ENCODE peak calls at places on chromosomes 4 and X, in eight cellular contexts. R is IMR-90, I is cardiac muscle cell, J is astrocyte, L is left ventricle myocardium inferior, F is neuronal stem cell, X is PC-3, Z is right atrium auricular region. K is an unnamed sample.

GRCh38 chr4:181168406-181168805 is 1074.8 kb upstream of the TENM3 start:
- DNase-seq in L (no peak), R (no peak), F (no peak), Z (no peak), I (no peak), X (no peak), J (no peak), K (no peak)

GRCh38 chr4:1471443-1472147 is 65.4 kb upstream of the NKX1-1 start:
- DNase-seq in I (no peak), L (no peak), J (no peak), X (no peak), R (no peak), F (no peak), Z (no peak), K (peak)

GRCh38 chr4:96241819-96242218 is 401.9 kb downstream of the PDHA2 start:
- DNase-seq in I (no peak), Z (no peak), J (no peak), X (no peak), F (no peak), R (no peak), L (no peak), K (no peak)

GRCh38 chrX:101685923-101686322 is 26.3 kb upstream of the ARMCX2 start:
- DNase-seq in F (peak), R (no peak), I (no peak), Z (no peak), X (no peak), L (no peak), J (peak), K (no peak)

GRCh38 chr4:54937501-54937900 is 187.9 kb downstream of the KDR start:
- DNase-seq in X (peak), L (no peak), R (no peak), F (no peak), I (no peak), J (no peak), Z (no peak), K (no peak)

GRCh38 chrX:12721042-12721441 is 70.2 kb upstream of the PRPS2 start:
- DNase-seq in I (peak), X (peak), L (no peak), F (peak), R (no peak), Z (no peak), J (no peak), K (no peak)

GRCh38 chr4:5824227-5824626 is 68.7 kb downstream of the CRMP1 start:
- DNase-seq in J (no peak), Z (no peak), F (no peak), I (no peak), X (no peak), R (no peak), L (no peak), K (no peak)

GRCh38 chr4:111210576-111210975 is 587.7 kb upstream of the PITX2 start:
- DNase-seq in I (no peak), F (no peak), L (no peak), Z (no peak), X (no peak), J (no peak), R (no peak), K (no peak)

GRCh38 chrX:16825306-16826035 is 39.2 kb downstream of the TXLNG start:
- DNase-seq in L (no peak), Z (no peak), R (peak), F (no peak), I (no peak), X (peak), J (peak), K (no peak)

GRCh38 chrX:16822723-16823122 is 36.5 kb downstream of the TXLNG start:
- DNase-seq in Z (no peak), X (peak), F (no peak), R (peak), I (no peak), L (no peak), J (peak), K (no peak)

DNA sequence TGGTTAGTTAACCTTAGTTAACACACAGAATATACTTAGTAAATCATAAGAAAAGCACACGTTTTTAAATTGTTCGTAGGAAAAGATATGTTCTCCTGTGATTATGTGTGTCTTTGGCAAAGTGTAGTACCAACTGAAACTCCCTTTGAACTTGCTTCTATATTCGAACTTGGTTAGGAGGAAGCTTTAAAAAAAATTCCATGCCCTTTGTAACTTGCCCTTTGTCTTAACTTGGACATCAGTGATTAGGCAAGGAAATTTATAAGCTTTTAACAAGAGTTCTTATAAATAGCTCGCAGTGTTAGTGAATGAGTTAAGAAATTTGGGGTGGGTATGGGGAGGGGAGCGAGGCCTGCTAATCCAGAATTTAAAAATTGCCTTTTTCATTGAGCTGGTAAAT is 33.4 kb downstream of the TXLNG start:
- DNase-seq in L (no peak), R (no peak), F (no peak), I (no peak), X (no peak), Z (no peak), J (no peak), K (no peak)
- H3K27ac ChIP-seq in L (no peak), R (no peak), F (no peak), I (peak), X (no peak), Z (no peak), J (no peak), K (no peak)

GRCh38 chr4:47498899-47499298 is 13.8 kb downstream of the ATP10D start:
- DNase-seq in L (no peak), X (no peak), J (no peak), F (no peak), I (no peak), R (no peak), Z (no peak), K (no peak)
- H3K4me3 ChIP-seq in L (no peak), X (no peak), J (no peak), F (no peak), I (no peak), R (no peak), Z (no peak), K (no peak)

DNA sequence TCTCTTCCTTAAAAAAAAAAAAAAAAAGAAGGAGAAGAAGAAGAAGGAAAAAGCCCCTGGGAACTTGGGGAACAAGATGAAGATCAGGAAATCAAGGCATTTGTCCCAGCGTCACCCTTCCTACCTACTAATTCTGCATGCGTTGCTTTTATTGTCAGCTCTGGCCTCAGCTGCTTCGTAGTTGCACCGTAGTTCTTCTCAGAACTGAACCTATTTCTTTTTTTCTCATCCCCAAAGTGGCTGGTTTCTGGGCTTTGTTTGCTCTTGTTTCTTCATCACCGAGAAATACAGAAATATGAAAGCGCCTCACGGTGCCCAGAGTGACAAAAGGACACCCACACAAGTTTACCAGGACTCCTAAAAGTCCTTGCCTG is 891 bp downstream of the PRKG2 start:
- DNase-seq in L (no peak), F (peak), Z (no peak), R (no peak), X (no peak), I (no peak), J (no peak), K (no peak)
- H3K27ac ChIP-seq in L (no peak), F (no peak), Z (peak), R (peak), X (no peak), I (no peak), J (no peak), K (no peak)

GRCh38 chrX:129981752-129982299 is 609 bp upstream of the BCORL1 start:
- DNase-seq in J (no peak), L (no peak), Z (no peak), F (no peak), X (no peak), I (no peak), R (no peak), K (peak)
- H3K4me3 ChIP-seq in J (peak), L (no peak), Z (no peak), F (no peak), X (no peak), I (peak), R (peak), K (no peak)